ENCODE peak calls at places on chromosomes 2 and 18, in five cellular contexts. One of them, this sample, is unnamed.

GRCh38 chr2:47344890-47345583 is 57.9 kb upstream of the MSH2 start:
- DNase-seq in astrocyte of the cerebellum: peak; percentile 57
- DNase-seq in memory B cell: no peak
- DNase-seq in KBM-7: peak; percentile 18
- DNase-seq in NCI-H1694: peak; percentile 77
- DNase-seq in this sample: peak; percentile 92

GRCh38 chr2:3102081-3102914 is 275.3 kb downstream of the EIPR1 start:
- DNase-seq in memory B cell: no peak
- DNase-seq in astrocyte of the cerebellum: no peak
- DNase-seq in KBM-7: no peak
- DNase-seq in NCI-H1694: no peak
- DNase-seq in this sample: no peak

GRCh38 chr18:50193796-50194622 is 938 bp downstream of the MYO5B start:
- DNase-seq in astrocyte of the cerebellum: no peak
- DNase-seq in NCI-H1694: no peak
- DNase-seq in KBM-7: no peak
- DNase-seq in memory B cell: peak; percentile 34
- DNase-seq in this sample: no peak

GRCh38 chr18:10690376-10690775 is 164.5 kb downstream of the NAPG start:
- DNase-seq in memory B cell: no peak
- DNase-seq in KBM-7: no peak
- DNase-seq in astrocyte of the cerebellum: no peak
- DNase-seq in NCI-H1694: no peak
- DNase-seq in this sample: no peak

GRCh38 chr2:23078799-23079434 is 306.1 kb upstream of the KLHL29 start:
- DNase-seq in memory B cell: no peak
- DNase-seq in NCI-H1694: no peak
- DNase-seq in astrocyte of the cerebellum: no peak
- DNase-seq in KBM-7: no peak
- DNase-seq in this sample: no peak

GRCh38 chr18:76931171-76931570 is 108.8 kb downstream of the ZNF236 start:
- DNase-seq in NCI-H1694: no peak
- DNase-seq in memory B cell: no peak
- DNase-seq in astrocyte of the cerebellum: no peak
- DNase-seq in KBM-7: no peak
- DNase-seq in this sample: no peak

GRCh38 chr2:142952018-142952417 is 74.6 kb downstream of the KYNU start:
- DNase-seq in NCI-H1694: no peak
- DNase-seq in astrocyte of the cerebellum: no peak
- DNase-seq in KBM-7: no peak
- DNase-seq in memory B cell: no peak
- DNase-seq in this sample: no peak

GRCh38 chr2:170313636-170314348 is 135.8 kb downstream of the MYO3B start:
- DNase-seq in NCI-H1694: no peak
- DNase-seq in astrocyte of the cerebellum: peak; percentile 44
- DNase-seq in KBM-7: no peak
- DNase-seq in memory B cell: no peak
- DNase-seq in this sample: no peak

GRCh38 chr18:43485565-43485964 is 208.3 kb upstream of the SYT4 start:
- DNase-seq in KBM-7: no peak
- DNase-seq in astrocyte of the cerebellum: no peak
- DNase-seq in memory B cell: no peak
- DNase-seq in NCI-H1694: no peak
- DNase-seq in this sample: no peak

GRCh38 chr2:160747771-160748170 is 254.2 kb upstream of the RBMS1 start:
- DNase-seq in NCI-H1694: no peak
- DNase-seq in KBM-7: no peak
- DNase-seq in memory B cell: no peak
- DNase-seq in astrocyte of the cerebellum: no peak
- DNase-seq in this sample: no peak

GRCh38 chr2:240024766-240025165 is 376 bp downstream of the NDUFA10 start:
- DNase-seq in NCI-H1694: no peak
- DNase-seq in KBM-7: peak; percentile 26
- DNase-seq in astrocyte of the cerebellum: no peak
- DNase-seq in memory B cell: no peak
- DNase-seq in this sample: no peak

GRCh38 chr18:23077493-23078256 is 57.6 kb upstream of the CABLES1 start:
- DNase-seq in KBM-7: peak; percentile 24
- DNase-seq in NCI-H1694: no peak
- DNase-seq in memory B cell: no peak
- DNase-seq in astrocyte of the cerebellum: no peak
- DNase-seq in this sample: no peak

GRCh38 chr2:123095219-123095618 is 929.9 kb upstream of the CNTNAP5 start:
- DNase-seq in KBM-7: no peak
- DNase-seq in astrocyte of the cerebellum: no peak
- DNase-seq in memory B cell: no peak
- DNase-seq in NCI-H1694: no peak
- DNase-seq in this sample: no peak

GRCh38 chr2:12457831-12458230 is 258.9 kb upstream of the TRIB2 start:
- DNase-seq in KBM-7: no peak
- DNase-seq in astrocyte of the cerebellum: no peak
- DNase-seq in memory B cell: no peak
- DNase-seq in NCI-H1694: no peak
- DNase-seq in this sample: no peak

GRCh38 chr18:78448106-78448505 is 531.5 kb upstream of the SALL3 start:
- DNase-seq in NCI-H1694: no peak
- DNase-seq in astrocyte of the cerebellum: no peak
- DNase-seq in memory B cell: no peak
- DNase-seq in KBM-7: peak; percentile 11
- DNase-seq in this sample: no peak

GRCh38 chr2:12819721-12820120 is 103.0 kb downstream of the TRIB2 start:
- DNase-seq in astrocyte of the cerebellum: peak; percentile 43
- DNase-seq in NCI-H1694: no peak
- DNase-seq in memory B cell: no peak
- DNase-seq in KBM-7: peak; percentile 67
- DNase-seq in this sample: no peak

GRCh38 chr2:74119324-74119723 is 28.4 kb downstream of the BOLA3 start:
- DNase-seq in memory B cell: no peak
- DNase-seq in NCI-H1694: no peak
- DNase-seq in astrocyte of the cerebellum: no peak
- DNase-seq in KBM-7: no peak
- DNase-seq in this sample: no peak

GRCh38 chr2:174694196-174694878 is 69.9 kb downstream of the CHRNA1 start:
- DNase-seq in memory B cell: no peak
- DNase-seq in NCI-H1694: no peak
- DNase-seq in astrocyte of the cerebellum: no peak
- DNase-seq in KBM-7: no peak
- DNase-seq in this sample: no peak

GRCh38 chr18:54284967-54285785 is 15.9 kb downstream of the POLI start:
- DNase-seq in astrocyte of the cerebellum: no peak
- DNase-seq in KBM-7: no peak
- DNase-seq in memory B cell: no peak
- DNase-seq in NCI-H1694: no peak
- DNase-seq in this sample: no peak

GRCh38 chr2:227862741-227863588 is 8.5 kb upstream of the DAW1 start:
- DNase-seq in KBM-7: no peak
- DNase-seq in memory B cell: no peak
- DNase-seq in astrocyte of the cerebellum: no peak
- DNase-seq in NCI-H1694: no peak
- DNase-seq in this sample: no peak

GRCh38 chr2:225598922-225599321 is 199.4 kb downstream of the NYAP2 start:
- DNase-seq in memory B cell: no peak
- DNase-seq in KBM-7: no peak
- DNase-seq in astrocyte of the cerebellum: no peak
- DNase-seq in NCI-H1694: no peak
- DNase-seq in this sample: no peak

GRCh38 chr2:58221909-58222308 is 19.2 kb downstream of the FANCL start:
- DNase-seq in KBM-7: no peak
- DNase-seq in NCI-H1694: no peak
- DNase-seq in memory B cell: no peak
- DNase-seq in astrocyte of the cerebellum: no peak
- DNase-seq in this sample: no peak

GRCh38 chr2:60275958-60276357 is 277.5 kb downstream of the BCL11A start:
- DNase-seq in KBM-7: no peak
- DNase-seq in memory B cell: no peak
- DNase-seq in NCI-H1694: no peak
- DNase-seq in astrocyte of the cerebellum: no peak
- DNase-seq in this sample: no peak

GRCh38 chr18:37584952-37585695 is 19.5 kb upstream of the CELF4 start:
- DNase-seq in KBM-7: no peak
- DNase-seq in memory B cell: no peak
- DNase-seq in astrocyte of the cerebellum: no peak
- DNase-seq in NCI-H1694: no peak
- DNase-seq in this sample: no peak

GRCh38 chr18:13261658-13262357 is 43.2 kb downstream of the LDLRAD4 start:
- DNase-seq in astrocyte of the cerebellum: no peak
- DNase-seq in KBM-7: no peak
- DNase-seq in NCI-H1694: no peak
- DNase-seq in memory B cell: no peak
- DNase-seq in this sample: no peak

This sample was measured in NCI-H524 treated with DMSO at 0.1 percent for 48 hours.